ENCODE peak calls at places on chromosomes 12 and 14, in six cellular contexts. One of them, this sample, is unnamed.

GRCh38 chr12:131044760-131045381 is 91.2 kb downstream of the ADGRD1 start:
- DNase-seq in fibroblast of lung: no peak
- DNase-seq in mesendoderm: no peak
- DNase-seq in GM23248: no peak
- DNase-seq in colonic mucosa: no peak
- DNase-seq in adipocyte: no peak
- DNase-seq in this sample: no peak

GRCh38 chr12:51867796-51868428 is 19.4 kb upstream of the FIGNL2 start:
- DNase-seq in colonic mucosa: no peak
- DNase-seq in mesendoderm: no peak
- DNase-seq in adipocyte: no peak
- DNase-seq in GM23248: no peak
- DNase-seq in fibroblast of lung: no peak
- DNase-seq in this sample: no peak

GRCh38 chr12:101792046-101792931 is 38.5 kb downstream of the GNPTAB start:
- DNase-seq in colonic mucosa: no peak
- DNase-seq in mesendoderm: peak; percentile 70
- DNase-seq in adipocyte: no peak
- DNase-seq in GM23248: peak; percentile 19
- DNase-seq in fibroblast of lung: no peak
- DNase-seq in this sample: no peak

GRCh38 chr14:98103705-98104104 is 1168.3 kb downstream of the BCL11B start:
- DNase-seq in fibroblast of lung: no peak
- DNase-seq in adipocyte: no peak
- DNase-seq in GM23248: no peak
- DNase-seq in mesendoderm: no peak
- DNase-seq in colonic mucosa: no peak
- DNase-seq in this sample: no peak

GRCh38 chr14:100588671-100589070 is 1.5 kb upstream of the BEGAIN start:
- DNase-seq in colonic mucosa: no peak
- DNase-seq in adipocyte: no peak
- DNase-seq in mesendoderm: no peak
- DNase-seq in fibroblast of lung: no peak
- DNase-seq in GM23248: no peak
- DNase-seq in this sample: no peak

GRCh38 chr14:99633141-99633540 is 11.8 kb upstream of the HHIPL1 start:
- DNase-seq in fibroblast of lung: no peak
- DNase-seq in GM23248: no peak
- DNase-seq in adipocyte: no peak
- DNase-seq in mesendoderm: no peak
- DNase-seq in colonic mucosa: no peak
- DNase-seq in this sample: no peak

GRCh38 chr12:14896477-14897184 is 11.0 kb upstream of the MGP start:
- DNase-seq in fibroblast of lung: peak; percentile 80
- DNase-seq in adipocyte: peak; percentile 71
- DNase-seq in mesendoderm: no peak
- DNase-seq in colonic mucosa: no peak
- DNase-seq in GM23248: peak; percentile 64
- DNase-seq in this sample: peak; percentile 89

GRCh38 chr12:40946612-40947194 is 241.4 kb upstream of the PDZRN4 start:
- DNase-seq in GM23248: peak; percentile 58
- DNase-seq in fibroblast of lung: peak; percentile 58
- DNase-seq in mesendoderm: peak; percentile 25
- DNase-seq in adipocyte: peak; percentile 75
- DNase-seq in colonic mucosa: no peak
- DNase-seq in this sample: peak; percentile 26

GRCh38 chr14:60204104-60204842 is 39.1 kb upstream of the DHRS7 start:
- DNase-seq in adipocyte: no peak
- DNase-seq in fibroblast of lung: no peak
- DNase-seq in GM23248: no peak
- DNase-seq in colonic mucosa: no peak
- DNase-seq in mesendoderm: no peak
- DNase-seq in this sample: no peak

GRCh38 chr14:80585506-80585835 is 356.1 kb downstream of the CEP128 start:
- DNase-seq in mesendoderm: no peak
- DNase-seq in adipocyte: peak; percentile 7
- DNase-seq in fibroblast of lung: no peak
- DNase-seq in GM23248: no peak
- DNase-seq in colonic mucosa: no peak
- DNase-seq in this sample: no peak

GRCh38 chr14:32020882-32021281 is 56.2 kb upstream of the ARHGAP5 start:
- DNase-seq in fibroblast of lung: no peak
- DNase-seq in colonic mucosa: no peak
- DNase-seq in GM23248: no peak
- DNase-seq in mesendoderm: no peak
- DNase-seq in adipocyte: no peak
- DNase-seq in this sample: no peak

GRCh38 chr12:100545092-100545491 is 28.4 kb upstream of the GAS2L3 start:
- DNase-seq in GM23248: no peak
- DNase-seq in mesendoderm: no peak
- DNase-seq in colonic mucosa: no peak
- DNase-seq in adipocyte: no peak
- DNase-seq in fibroblast of lung: no peak
- DNase-seq in this sample: peak; percentile 3

GRCh38 chr12:20004951-20005350 is 363.4 kb upstream of the PDE3A start:
- DNase-seq in fibroblast of lung: no peak
- DNase-seq in colonic mucosa: no peak
- DNase-seq in mesendoderm: no peak
- DNase-seq in GM23248: peak; percentile 45
- DNase-seq in adipocyte: peak; percentile 34
- DNase-seq in this sample: peak; percentile 38

GRCh38 chr12:64696065-64696741 is 63.0 kb downstream of the GNS start:
- DNase-seq in adipocyte: peak; percentile 68
- DNase-seq in fibroblast of lung: peak; percentile 66
- DNase-seq in mesendoderm: no peak
- DNase-seq in colonic mucosa: no peak
- DNase-seq in GM23248: peak; percentile 58
- DNase-seq in this sample: no peak

GRCh38 chr14:59564356-59564755 is 12.3 kb downstream of the CCDC175 start:
- DNase-seq in fibroblast of lung: no peak
- DNase-seq in mesendoderm: peak; percentile 86
- DNase-seq in GM23248: no peak
- DNase-seq in colonic mucosa: peak; percentile 23
- DNase-seq in adipocyte: no peak
- DNase-seq in this sample: no peak

GRCh38 chr14:41146391-41146790 is 460.3 kb upstream of the LRFN5 start:
- DNase-seq in mesendoderm: peak; percentile 90
- DNase-seq in GM23248: no peak
- DNase-seq in fibroblast of lung: no peak
- DNase-seq in adipocyte: no peak
- DNase-seq in colonic mucosa: no peak
- DNase-seq in this sample: no peak

GRCh38 chr12:114408881-114409795 is 3.2 kb upstream of the TBX5 start:
- DNase-seq in colonic mucosa: no peak
- DNase-seq in mesendoderm: peak; percentile 79
- DNase-seq in adipocyte: no peak
- DNase-seq in fibroblast of lung: peak; percentile 87
- DNase-seq in GM23248: peak; percentile 87
- DNase-seq in this sample: no peak

GRCh38 chr14:65753061-65753460 is 340.5 kb downstream of the FUT8 start:
- DNase-seq in GM23248: no peak
- DNase-seq in colonic mucosa: peak; percentile 83
- DNase-seq in fibroblast of lung: no peak
- DNase-seq in adipocyte: no peak
- DNase-seq in mesendoderm: no peak
- DNase-seq in this sample: no peak

GRCh38 chr12:91100901-91101300 is 10.4 kb downstream of the LUM start:
- DNase-seq in colonic mucosa: no peak
- DNase-seq in fibroblast of lung: no peak
- DNase-seq in GM23248: peak; percentile 48
- DNase-seq in adipocyte: no peak
- DNase-seq in mesendoderm: no peak
- DNase-seq in this sample: peak; percentile 84

DNA sequence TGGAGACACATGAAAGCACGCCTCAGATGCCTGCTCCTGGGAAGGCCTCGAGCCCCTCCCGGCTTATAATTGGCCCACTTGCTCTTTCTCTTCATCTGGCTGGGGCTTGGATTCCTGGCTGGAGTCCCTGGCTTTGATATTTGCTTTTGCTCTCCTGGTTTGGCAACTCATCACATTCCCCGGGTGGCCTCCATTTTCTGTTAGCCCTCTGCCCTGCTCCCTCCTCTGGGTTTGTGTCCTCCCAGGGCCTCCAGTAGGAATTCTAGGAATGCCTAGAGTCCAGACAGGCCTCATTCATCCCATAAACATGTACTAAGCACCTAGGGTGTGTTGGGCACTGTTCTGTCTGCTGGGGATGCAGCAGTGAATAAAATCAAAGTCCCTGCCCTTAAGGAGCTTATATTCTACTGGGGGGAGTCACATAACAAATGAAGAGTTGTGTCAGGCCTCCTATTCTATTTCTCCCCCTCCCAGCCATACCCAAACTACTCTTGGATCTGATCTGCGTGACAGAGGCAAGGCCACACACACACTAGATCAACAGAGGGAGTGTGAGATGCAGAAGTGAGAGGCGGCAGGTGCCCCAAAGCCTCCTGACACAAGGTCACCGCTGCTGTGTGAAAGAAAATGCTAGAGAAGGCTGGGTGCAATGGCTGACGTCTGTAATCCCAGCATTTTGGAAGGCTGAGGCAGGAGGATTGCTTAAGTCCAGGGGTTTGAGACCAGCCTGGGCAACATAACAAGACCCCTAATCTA is 21.3 kb upstream of the TSPAN9 start:
- DNase-seq in mesendoderm: peak; percentile 75
- DNase-seq in GM23248: no peak
- DNase-seq in adipocyte: no peak
- DNase-seq in colonic mucosa: no peak
- DNase-seq in fibroblast of lung: no peak
- DNase-seq in this sample: peak; percentile 22
- H3K9ac ChIP-seq in mesendoderm: no peak overlapping the region
- H3K9ac ChIP-seq in GM23248: no peak overlapping the region
- H3K9ac ChIP-seq in adipocyte: peak overlapping the region; percentile 13
- H3K9ac ChIP-seq in colonic mucosa: no peak overlapping the region
- H3K9ac ChIP-seq in fibroblast of lung: no peak overlapping the region
- H3K9ac ChIP-seq in this sample: no peak overlapping the region

DNA sequence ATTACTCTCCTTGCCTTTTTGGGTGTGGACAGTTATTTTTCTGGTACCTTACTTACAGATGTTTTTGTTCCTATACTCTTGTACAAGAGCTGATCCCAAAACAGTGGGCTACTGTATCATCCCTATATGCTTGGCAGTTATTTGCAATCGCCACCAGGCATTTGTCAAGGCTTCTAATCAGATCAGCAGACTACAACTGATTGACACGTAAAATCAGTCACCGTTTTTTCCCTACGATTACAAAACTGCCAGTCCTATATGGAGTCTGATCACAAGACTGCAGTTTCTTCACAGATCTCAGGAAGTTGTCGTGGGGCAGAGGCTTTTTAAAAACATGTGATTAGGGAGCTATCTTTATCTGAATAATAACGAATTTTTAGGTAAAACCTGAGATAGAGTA is 1.3 kb downstream of the LYSET start:
- DNase-seq in fibroblast of lung: no peak
- DNase-seq in GM23248: no peak
- DNase-seq in colonic mucosa: no peak
- DNase-seq in adipocyte: no peak
- DNase-seq in mesendoderm: no peak
- DNase-seq in this sample: no peak
- H3K4me3 ChIP-seq in fibroblast of lung: no peak overlapping the region
- H3K4me3 ChIP-seq in GM23248: no peak overlapping the region
- H3K4me3 ChIP-seq in colonic mucosa: no peak overlapping the region
- H3K4me3 ChIP-seq in adipocyte: no peak overlapping the region
- H3K4me3 ChIP-seq in mesendoderm: no peak overlapping the region
- H3K4me3 ChIP-seq in this sample: no peak overlapping the region

GRCh38 chr12:75208851-75209781 is 523 bp downstream of the KCNC2 start:
- DNase-seq in colonic mucosa: no peak
- DNase-seq in fibroblast of lung: peak; percentile 36
- DNase-seq in GM23248: peak; percentile 51
- DNase-seq in mesendoderm: peak; percentile 82
- DNase-seq in adipocyte: peak; percentile 56
- DNase-seq in this sample: peak; percentile 34

GRCh38 chr12:75209782-75210138 is at the start of gene KCNC2:
- DNase-seq in colonic mucosa: no peak
- DNase-seq in fibroblast of lung: no peak
- DNase-seq in mesendoderm: no peak
- DNase-seq in adipocyte: no peak
- DNase-seq in GM23248: no peak
- DNase-seq in this sample: no peak

GRCh38 chr12:75207338-75208083 is 2.1 kb downstream of the KCNC2 start:
- DNase-seq in mesendoderm: peak; percentile 34
- DNase-seq in colonic mucosa: no peak
- DNase-seq in adipocyte: no peak
- DNase-seq in GM23248: no peak
- DNase-seq in fibroblast of lung: no peak
- DNase-seq in this sample: no peak

GRCh38 chr12:75205556-75205955 is 4.1 kb downstream of the KCNC2 start:
- DNase-seq in colonic mucosa: no peak
- DNase-seq in GM23248: no peak
- DNase-seq in mesendoderm: no peak
- DNase-seq in fibroblast of lung: no peak
- DNase-seq in adipocyte: no peak
- DNase-seq in this sample: no peak
- H3K27me3 ChIP-seq in colonic mucosa: peaks cover 8% of the 10 kb centered on the region
- H3K27me3 ChIP-seq in GM23248: peaks cover 37% of the 10 kb centered on the region
- H3K27me3 ChIP-seq in mesendoderm: peaks cover 20% of the 10 kb centered on the region
- H3K27me3 ChIP-seq in fibroblast of lung: peaks cover 28% of the 10 kb centered on the region
- H3K27me3 ChIP-seq in adipocyte: peaks cover 39% of the 10 kb centered on the region
- H3K27me3 ChIP-seq in this sample: peaks cover 33% of the 10 kb centered on the region

GRCh38 chr14:67666733-67667132 is 7.7 kb downstream of the VTI1B start:
- DNase-seq in fibroblast of lung: no peak
- DNase-seq in mesendoderm: no peak
- DNase-seq in GM23248: no peak
- DNase-seq in adipocyte: no peak
- DNase-seq in colonic mucosa: no peak
- DNase-seq in this sample: no peak
- H3K9ac ChIP-seq in fibroblast of lung: no peak overlapping the region
- H3K9ac ChIP-seq in mesendoderm: no peak overlapping the region
- H3K9ac ChIP-seq in GM23248: no peak overlapping the region
- H3K9ac ChIP-seq in adipocyte: peak overlapping the region; percentile 45
- H3K9ac ChIP-seq in colonic mucosa: no peak overlapping the region
- H3K9ac ChIP-seq in this sample: peak overlapping the region; percentile 31

GRCh38 chr12:96396209-96396608 is 4.0 kb downstream of the CDK17 start:
- DNase-seq in adipocyte: no peak
- DNase-seq in fibroblast of lung: no peak
- DNase-seq in GM23248: no peak
- DNase-seq in colonic mucosa: no peak
- DNase-seq in mesendoderm: no peak
- DNase-seq in this sample: no peak

GRCh38 chr12:96395236-96395635 is 5.0 kb downstream of the CDK17 start:
- DNase-seq in GM23248: peak; percentile 31
- DNase-seq in mesendoderm: peak; percentile 48
- DNase-seq in adipocyte: no peak
- DNase-seq in colonic mucosa: no peak
- DNase-seq in fibroblast of lung: no peak
- DNase-seq in this sample: no peak

GRCh38 chr12:96397756-96398421 is 2.4 kb downstream of the CDK17 start:
- DNase-seq in adipocyte: peak; percentile 67
- DNase-seq in mesendoderm: no peak
- DNase-seq in colonic mucosa: no peak
- DNase-seq in fibroblast of lung: peak; percentile 46
- DNase-seq in GM23248: peak; percentile 62
- DNase-seq in this sample: peak; percentile 64

GRCh38 chr12:96398422-96399080 is 1.7 kb downstream of the CDK17 start:
- DNase-seq in adipocyte: no peak
- DNase-seq in mesendoderm: peak; percentile 29
- DNase-seq in colonic mucosa: no peak
- DNase-seq in fibroblast of lung: peak; percentile 39
- DNase-seq in GM23248: peak; percentile 30
- DNase-seq in this sample: no peak

GRCh38 chr12:96396914-96397313 is 3.3 kb downstream of the CDK17 start:
- DNase-seq in fibroblast of lung: no peak
- DNase-seq in GM23248: no peak
- DNase-seq in colonic mucosa: no peak
- DNase-seq in adipocyte: no peak
- DNase-seq in mesendoderm: no peak
- DNase-seq in this sample: no peak
- H3K4me3 ChIP-seq in fibroblast of lung: no peak overlapping the region
- H3K4me3 ChIP-seq in GM23248: peak overlapping the region; percentile 95
- H3K4me3 ChIP-seq in colonic mucosa: no peak overlapping the region
- H3K4me3 ChIP-seq in adipocyte: peak overlapping the region; percentile 96
- H3K4me3 ChIP-seq in mesendoderm: no peak overlapping the region
- H3K4me3 ChIP-seq in this sample: peak overlapping the region; percentile 94